ENCODE peak calls at places on chromosomes 16 and 17, in nine cellular contexts. J is fibroblast of pulmonary artery, Q is thoracic aorta, X is AG09319, E is GM23338, S is GM13977, M is fibroblast of mammary gland, N is nephron progenitor cell, H is lower lobe of right lung. A is an unnamed sample.

GRCh38 chr17:2247005-2247404 is 56.6 kb downstream of the SMG6 start:
- DNase-seq in X (no peak), M (no peak), E (no peak), J (no peak), H (no peak), N (no peak), Q (no peak), S (no peak), A (no peak)

GRCh38 chr17:31392856-31393748 is 1.6 kb downstream of the RAB11FIP4 start:
- DNase-seq in J (no peak), S (peak; percentile 12), H (no peak), Q (no peak), N (no peak), X (no peak), E (peak; percentile 35), M (no peak), A (peak; percentile 28)

GRCh38 chr16:54926166-54926838 is 4.4 kb upstream of the IRX5 start:
- DNase-seq in J (no peak), H (no peak), S (no peak), Q (no peak), N (no peak), E (no peak), X (no peak), M (peak; percentile 83), A (no peak)

GRCh38 chr17:64005734-64006167 is 7.6 kb downstream of the PRR29 start:
- DNase-seq in Q (no peak), J (no peak), H (peak; percentile 64), N (no peak), E (no peak), S (peak; percentile 8), M (no peak), X (no peak), A (no peak)

GRCh38 chr16:25298165-25298872 is 40.7 kb upstream of the ZKSCAN2 start:
- DNase-seq in X (no peak), S (no peak), N (no peak), E (no peak), Q (no peak), J (no peak), M (no peak), H (no peak), A (no peak)

GRCh38 chr17:48795444-48796162 is 21.4 kb downstream of the TTLL6 start:
- DNase-seq in S (no peak), E (no peak), N (no peak), J (peak; percentile 40), M (peak; percentile 84), X (peak; percentile 24), Q (no peak), H (no peak), A (no peak)

GRCh38 chr16:35485915-35486314 is 2026.5 kb downstream of the TP53TG3F start:
- DNase-seq in Q (no peak), S (no peak), E (no peak), X (no peak), J (no peak), M (no peak), H (no peak), N (no peak), A (no peak)

GRCh38 chr16:81623365-81624102 is 155.6 kb upstream of the PLCG2 start:
- DNase-seq in Q (no peak), S (peak; percentile 78), E (peak; percentile 75), J (peak; percentile 68), M (peak; percentile 54), H (no peak), X (no peak), N (peak; percentile 32), A (no peak)

GRCh38 chr17:38752119-38752929 is at the start of gene PSMB3:
- DNase-seq in N (peak; percentile 92), X (peak; percentile 99), E (peak; percentile 99), M (peak; percentile 99), H (peak; percentile 98), S (peak; percentile 95), Q (peak; percentile 96), J (peak; percentile 100), A (peak; percentile 97)

GRCh38 chr16:67486805-67487204 is 3.5 kb upstream of the AGRP start:
- DNase-seq in S (no peak), J (peak; percentile 36), Q (no peak), M (peak; percentile 38), E (no peak), X (no peak), N (no peak), H (peak; percentile 53), A (no peak)

GRCh38 chr17:73203788-73204479 is 11.1 kb downstream of the COG1 start:
- DNase-seq in E (no peak), M (no peak), N (no peak), H (no peak), Q (no peak), S (no peak), J (no peak), X (no peak), A (no peak)

GRCh38 chr17:75693500-75694481 is 26.7 kb downstream of the SAP30BP start:
- DNase-seq in N (no peak), J (peak; percentile 69), H (peak; percentile 70), E (peak; percentile 15), X (peak; percentile 68), Q (no peak), S (no peak), M (peak; percentile 38), A (peak; percentile 71)

GRCh38 chr16:85690469-85691064 is 1.8 kb upstream of the GINS2 start:
- DNase-seq in H (no peak), E (no peak), M (no peak), N (no peak), J (no peak), S (no peak), X (no peak), Q (no peak), A (no peak)

GRCh38 chr17:75033346-75034235 is 13.2 kb downstream of the ATP5PD start:
- DNase-seq in M (peak; percentile 93), J (peak; percentile 90), S (peak; percentile 74), Q (peak; percentile 75), N (peak; percentile 99), H (peak; percentile 88), X (peak; percentile 86), E (peak; percentile 96), A (peak; percentile 77)

GRCh38 chr16:75097941-75098897 is 18.4 kb downstream of the LDHD start:
- DNase-seq in H (peak; percentile 62), S (peak; percentile 71), Q (no peak), N (no peak), M (no peak), J (no peak), E (no peak), X (no peak), A (no peak)

DNA sequence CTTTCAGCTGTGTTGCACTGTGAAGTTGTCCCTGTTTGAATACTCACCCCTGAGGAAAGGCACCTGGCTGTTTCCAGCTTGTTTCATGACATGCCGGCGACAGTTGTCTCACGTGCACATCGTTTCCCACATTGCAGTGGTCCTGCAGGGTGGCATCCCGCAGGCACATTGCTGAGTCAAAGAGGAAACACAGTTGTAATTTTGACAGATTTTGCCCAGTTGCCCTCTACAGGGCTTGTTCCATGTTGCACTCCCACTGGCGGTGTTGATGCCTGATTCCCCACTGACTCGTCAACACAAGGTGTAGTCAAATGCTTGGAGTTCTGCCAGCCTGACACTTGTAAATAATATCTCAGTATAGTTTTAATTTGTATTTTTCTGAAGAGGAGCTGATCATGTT is 23.8 kb downstream of the EPN2 start:
- DNase-seq in N (no peak), X (no peak), H (no peak), E (no peak), S (no peak), Q (no peak), M (no peak), J (no peak), A (no peak)
- TF ChIP-seq CTCF in N (no peak), X (no peak), H (no peak), E (no peak), S (no peak), Q (no peak), M (no peak), J (peak; percentile 12), A (no peak)

DNA sequence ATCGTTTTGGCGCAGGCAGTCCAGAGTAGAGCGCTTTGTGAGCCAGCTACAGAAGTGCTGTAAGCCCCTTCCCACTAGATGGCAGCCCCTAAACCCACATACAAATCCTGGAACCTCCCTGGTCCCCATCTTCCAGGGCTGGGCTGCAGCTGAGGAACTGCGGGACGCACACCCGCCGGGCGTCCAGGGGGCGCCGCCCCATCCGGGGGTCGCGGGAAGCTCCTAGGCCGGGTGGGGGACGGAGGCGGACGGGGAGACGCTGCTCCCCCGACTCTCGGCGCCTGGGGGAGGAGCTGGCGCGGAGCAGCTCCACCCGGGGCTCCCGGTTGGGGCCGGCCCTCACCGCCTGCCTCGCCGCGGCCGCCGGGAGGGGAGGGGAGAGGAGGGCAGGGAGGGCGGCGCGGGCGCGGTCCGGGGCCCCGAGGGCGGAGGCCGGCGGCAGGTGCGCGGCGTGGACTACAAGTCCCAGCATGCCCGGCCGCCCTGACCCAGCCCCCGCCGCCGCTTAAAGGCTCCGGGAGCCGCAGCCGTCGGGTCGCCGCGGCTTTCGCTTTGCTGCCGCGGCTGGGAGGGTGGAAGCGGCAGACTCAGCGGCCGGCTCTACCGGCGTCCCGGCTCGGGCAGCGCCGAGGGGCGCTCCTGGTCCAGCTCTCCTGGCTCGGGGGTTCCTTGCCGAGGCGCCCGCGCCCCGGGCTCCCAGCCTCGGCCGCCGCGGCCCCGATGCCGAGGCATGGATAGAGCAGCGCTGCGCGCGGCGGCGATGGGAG is at the start of gene KSR1:
- DNase-seq in X (peak; percentile 37), M (peak; percentile 35), E (peak; percentile 96), N (peak; percentile 87), Q (peak; percentile 41), H (peak; percentile 93), S (peak; percentile 96), J (peak; percentile 74), A (peak; percentile 87)
- TF ChIP-seq CTCF in X (peak; percentile 57), M (no peak), E (peak; percentile 60), N (peak; percentile 43), Q (peak; percentile 16), H (peak; percentile 52), S (peak; percentile 55), J (peak; percentile 47), A (peak; percentile 14)

DNA sequence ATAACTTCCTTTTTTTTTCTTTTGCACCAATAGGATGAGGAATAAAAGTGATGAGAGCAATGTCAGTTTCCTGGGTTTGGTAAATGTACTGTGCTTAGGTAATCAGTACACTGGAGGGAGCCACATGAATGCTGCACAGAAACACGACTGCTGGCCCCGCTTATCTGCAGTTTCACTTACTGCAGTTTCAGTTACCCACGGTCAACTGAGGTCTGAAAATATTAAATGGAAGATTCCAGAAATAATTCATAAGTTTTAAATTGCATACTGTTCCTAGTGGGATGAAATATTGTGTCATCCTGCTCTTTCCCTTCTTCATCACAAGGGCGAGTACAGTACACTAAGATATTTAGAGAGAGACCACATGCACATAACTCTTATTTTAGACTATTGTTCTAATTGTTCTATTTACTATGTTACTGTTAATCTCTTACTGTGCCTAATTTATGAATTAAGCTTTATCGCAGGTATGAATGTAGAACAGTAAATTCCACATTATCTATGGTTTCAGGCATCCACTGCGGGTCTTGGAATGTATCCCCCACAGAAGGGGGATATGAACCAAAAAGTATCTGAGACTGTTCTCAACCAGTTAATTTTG is 6.4 kb upstream of the LGALS3BP start:
- DNase-seq in X (no peak), M (peak; percentile 56), Q (no peak), H (no peak), J (peak; percentile 81), E (no peak), S (no peak), N (no peak), A (no peak)
- TF ChIP-seq CTCF in X (peak; percentile 20), M (peak; percentile 30), Q (no peak), H (peak; percentile 37), J (peak; percentile 55), E (no peak), S (peak; percentile 33), N (no peak), A (peak; percentile 20)

DNA sequence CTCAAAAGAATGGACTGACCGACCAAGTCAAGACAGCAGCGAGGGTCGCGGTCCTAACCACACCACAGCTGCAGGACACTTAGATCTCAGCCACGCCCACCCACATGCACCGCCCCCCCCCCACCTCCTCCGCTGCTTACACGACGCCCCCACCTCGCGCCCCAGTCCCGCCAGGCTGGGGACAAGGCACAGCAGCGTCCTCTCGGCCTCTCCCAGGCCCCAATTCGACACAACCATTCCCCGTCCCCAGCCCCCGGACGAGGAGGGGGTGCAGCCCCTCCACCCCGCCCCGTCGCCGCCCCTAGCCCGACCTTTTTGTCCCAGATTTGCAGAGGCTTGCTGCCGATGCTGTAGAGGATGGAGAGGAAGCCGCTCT is 472 bp downstream of the CFAP20 start:
- DNase-seq in X (no peak), N (peak; percentile 66), J (no peak), S (peak; percentile 24), E (peak; percentile 55), Q (no peak), M (no peak), H (no peak), A (no peak)
- TF ChIP-seq CTCF in X (no peak), N (no peak), J (no peak), S (no peak), E (no peak), Q (no peak), M (no peak), H (no peak), A (no peak)

A was measured in ascending aorta.